ENCODE peak calls at places on chromosomes 13 and 19, in four cellular contexts. Y is K562, G is H1, U is HepG2. I is an unnamed sample.

GRCh38 chr19:19782783-19783182 is 38.8 kb downstream of the ZNF506 start:
- DNase-seq in U (no peak), G (no peak), Y (no peak), I (no peak)

GRCh38 chr19:48963371-48964204 is 1.5 kb upstream of the FTL start:
- DNase-seq in G (peak), Y (peak), U (peak), I (no peak)

GRCh38 chr19:10654610-10655456 is 687 bp downstream of the ILF3 start:
- DNase-seq in U (peak), Y (peak), G (peak), I (no peak)

GRCh38 chr13:99746857-99747710 is 224.5 kb downstream of the ZIC5 start:
- DNase-seq in U (no peak), G (peak), Y (no peak), I (no peak)

GRCh38 chr19:1882089-1882785 is 3.1 kb downstream of the ABHD17A start:
- DNase-seq in G (no peak), Y (peak), U (no peak), I (no peak)

GRCh38 chr13:88701551-88701950 is 1030.4 kb downstream of the SLITRK5 start:
- DNase-seq in U (no peak), G (no peak), Y (no peak), I (no peak)

GRCh38 chr13:25686831-25687495 is 315.2 kb downstream of the ATP8A2 start:
- DNase-seq in G (no peak), U (no peak), Y (no peak), I (no peak)

GRCh38 chr19:11420429-11420893 is 1.3 kb upstream of the RGL3 start:
- DNase-seq in Y (no peak), G (peak), U (no peak), I (no peak)

GRCh38 chr13:39263033-39263432 is 224.8 kb downstream of the NHLRC3 start:
- DNase-seq in U (peak), G (peak), Y (peak), I (peak)

GRCh38 chr19:1871140-1871597 is 7.8 kb upstream of the KLF16 start:
- DNase-seq in Y (peak), U (peak), G (no peak), I (no peak)

GRCh38 chr19:641702-642101 is 2.0 kb downstream of the FGF22 start:
- DNase-seq in G (no peak), U (no peak), Y (no peak), I (no peak)

DNA sequence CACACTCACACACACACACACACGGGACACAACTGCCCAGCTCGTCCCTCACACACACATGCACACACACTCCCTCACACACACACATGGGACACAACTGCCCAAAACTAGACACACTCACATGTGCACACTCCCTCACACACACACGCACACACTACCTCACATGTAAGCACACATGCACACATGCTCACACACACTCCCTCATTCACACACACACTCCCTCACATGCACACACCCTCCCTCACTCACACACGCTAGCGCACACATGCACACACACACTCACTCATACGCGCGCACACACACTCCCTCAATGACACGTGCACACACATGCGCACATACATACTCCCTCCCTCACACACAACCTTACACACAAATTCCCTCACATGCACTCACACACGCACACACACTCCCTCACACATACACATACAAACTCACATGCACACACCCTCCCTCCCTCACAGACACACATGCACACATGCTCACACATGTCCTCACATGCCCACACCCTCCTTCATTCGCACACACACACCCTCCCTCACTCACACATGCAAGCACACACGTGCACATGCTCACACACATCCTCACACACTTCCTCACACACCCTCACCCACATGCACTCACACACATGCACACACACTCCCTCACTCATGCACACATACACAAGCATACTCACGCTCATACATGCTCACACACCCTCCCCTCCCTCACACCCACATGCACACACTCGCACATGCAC is 9.0 kb upstream of the RASA3 start:
- DNase-seq in G (no peak), U (no peak), Y (no peak), I (no peak)
- TF ChIP-seq HDAC6 in G (no peak), U (no peak), Y (no peak), I (no peak)

GRCh38 chr13:105598551-105598950 is 936.9 kb downstream of the EFNB2 start:
- DNase-seq in Y (no peak), U (no peak), G (no peak), I (no peak)
- TF ChIP-seq HDAC6 in Y (no peak), U (no peak), G (no peak), I (no peak)

DNA sequence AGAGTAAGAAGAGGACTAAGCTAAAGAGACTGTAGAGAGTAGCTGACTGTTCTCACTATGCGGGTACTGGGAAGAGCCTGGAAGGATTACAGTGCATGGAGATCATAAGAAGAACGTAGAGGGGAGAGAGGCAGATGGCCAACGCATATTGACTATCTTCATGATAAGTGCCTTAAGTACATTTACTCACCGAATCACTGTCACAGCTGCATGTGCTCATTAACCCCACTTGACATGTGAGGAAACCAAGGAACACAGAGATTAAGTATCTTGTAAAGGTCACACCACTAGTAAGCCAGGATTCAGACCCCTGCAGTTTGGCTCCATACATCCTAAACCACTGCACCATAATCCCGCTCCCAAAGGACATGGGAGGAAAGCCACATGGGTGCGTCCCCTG is 34.1 kb downstream of the SMAD9 start:
- DNase-seq in Y (no peak), U (no peak), G (no peak), I (no peak)
- TF ChIP-seq HDAC6 in Y (no peak), U (no peak), G (no peak), I (no peak)

GRCh38 chr13:51328488-51328887 is 11.0 kb upstream of the SERPINE3 start:
- DNase-seq in Y (no peak), U (no peak), G (peak), I (no peak)
- TF ChIP-seq HDAC6 in Y (no peak), U (no peak), G (no peak), I (no peak)

DNA sequence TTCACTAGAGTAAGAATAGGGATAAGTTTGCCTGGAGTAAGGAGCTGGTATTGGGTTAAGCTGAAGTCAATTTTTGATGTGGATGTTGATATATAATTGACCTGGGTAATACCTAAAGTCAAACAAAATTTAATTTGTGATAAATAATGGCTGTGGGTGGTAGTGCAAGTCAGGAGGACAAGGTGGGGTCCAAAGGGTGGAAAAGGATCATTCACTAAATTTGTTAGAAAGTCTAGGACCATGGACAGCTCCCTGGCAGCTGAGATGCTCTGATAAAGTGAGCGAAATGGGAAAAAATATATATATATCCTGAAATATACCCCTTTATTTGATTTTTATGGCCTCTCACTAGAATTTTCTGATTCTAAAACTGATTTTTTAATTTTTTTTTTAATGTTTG is 463.5 kb downstream of the GPC6 start:
- DNase-seq in G (no peak), U (peak), Y (peak), I (no peak)
- TF ChIP-seq HDAC6 in G (no peak), U (no peak), Y (no peak), I (no peak)

GRCh38 chr19:4172861-4173473 is 9.4 kb downstream of the SIRT6 start:
- DNase-seq in G (peak), Y (peak), U (no peak), I (no peak)
- TF ChIP-seq HDAC6 in G (no peak), Y (no peak), U (no peak), I (no peak)

GRCh38 chr13:77329133-77330008 is 2.5 kb upstream of the MYCBP2 start:
- DNase-seq in Y (peak), G (peak), U (peak), I (peak)
- TF ChIP-seq HDAC6 in Y (no peak), G (no peak), U (no peak), I (no peak)

DNA sequence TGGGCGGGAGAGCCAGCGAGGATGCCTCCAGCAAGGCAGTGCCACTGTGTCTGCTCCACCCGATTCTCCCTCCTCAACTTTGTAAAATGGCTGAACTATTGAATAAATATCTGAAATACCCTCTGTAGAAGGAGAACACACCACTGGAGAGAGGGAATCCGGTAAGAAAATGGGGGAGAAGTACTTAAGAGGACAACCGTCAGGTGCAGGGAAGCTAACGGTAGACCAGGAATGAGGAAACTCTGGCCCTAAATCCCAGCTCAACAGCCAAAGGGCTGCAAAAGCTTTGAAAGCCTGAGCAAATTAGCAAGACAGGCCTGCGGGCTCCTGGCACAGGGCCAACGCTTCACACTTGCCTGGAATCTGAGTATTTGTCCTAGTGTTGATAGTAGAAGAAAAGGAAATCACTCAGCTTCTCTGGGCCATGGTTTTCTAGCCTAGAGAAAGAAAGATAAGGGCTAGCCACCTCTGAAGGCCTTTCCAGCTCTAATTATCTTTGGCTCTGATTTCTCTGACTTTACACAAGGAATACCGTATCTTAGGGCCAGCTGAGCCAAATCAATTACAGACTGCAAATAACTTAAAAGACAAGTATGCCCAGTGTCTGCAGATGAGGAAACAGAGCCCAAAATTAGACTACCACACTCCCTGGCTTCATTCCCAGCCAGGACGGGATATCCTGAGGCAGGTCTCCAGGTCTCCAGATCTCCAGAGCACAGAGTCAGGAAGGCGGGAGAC is 69.7 kb downstream of the STK24 start:
- DNase-seq in U (peak), Y (peak), G (no peak), I (no peak)
- TF ChIP-seq HDAC6 in U (no peak), Y (no peak), G (no peak), I (no peak)

DNA sequence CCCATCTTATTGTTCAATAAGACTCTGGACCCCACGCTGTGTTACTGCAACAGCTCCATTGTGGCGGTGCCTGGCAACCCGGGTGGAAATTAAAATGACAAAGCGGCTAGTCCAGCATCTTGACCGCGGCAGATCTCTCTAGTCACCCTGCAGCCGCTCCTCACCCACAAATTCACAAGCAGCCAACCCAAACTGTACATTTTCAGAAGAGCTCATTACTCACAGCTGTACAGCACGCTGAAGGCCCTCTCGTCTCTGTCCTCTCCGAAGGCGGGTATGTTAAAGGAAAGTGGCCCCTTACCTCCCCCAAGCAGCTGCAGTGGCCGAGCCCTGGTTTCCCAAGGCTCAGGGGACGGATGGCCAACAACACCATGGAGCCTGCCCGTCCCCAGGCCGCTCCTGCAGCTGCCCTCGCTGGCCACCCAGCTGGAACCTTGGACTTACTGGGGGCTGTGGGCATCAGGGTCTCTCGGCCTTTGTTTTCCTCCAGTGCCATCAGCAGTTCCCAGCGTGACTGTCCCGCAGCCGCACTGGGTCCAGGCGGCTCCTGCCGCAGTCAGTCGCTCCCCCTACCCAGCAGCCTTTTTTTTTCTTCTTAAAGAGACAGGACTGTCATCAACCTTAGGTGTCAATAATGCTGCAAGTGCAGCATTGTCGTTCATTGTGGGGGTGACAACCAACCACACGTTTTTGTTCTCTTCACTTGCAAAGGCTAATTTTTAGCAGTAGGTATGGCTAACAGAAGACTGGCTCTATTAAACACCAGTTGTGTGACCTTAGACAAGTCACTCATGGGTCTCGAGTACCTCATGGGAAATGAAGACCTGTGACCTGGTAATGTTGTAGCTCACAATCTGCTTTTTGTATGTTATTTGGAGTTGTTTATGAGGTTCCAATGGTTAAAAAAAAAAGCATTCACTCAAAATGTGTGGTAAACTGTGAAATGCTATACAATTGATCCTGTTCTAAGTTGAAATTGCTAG is at the start of gene SACS:
- DNase-seq in U (no peak), Y (no peak), G (peak), I (no peak)
- TF ChIP-seq HDAC6 in U (no peak), Y (no peak), G (no peak), I (no peak)